ENCODE peak calls at places on chromosomes 2 and 18, in seven cellular contexts. One of them, this sample, is unnamed. For H3K4me1, the result is how much of the 10 kb centered on the place peaks cover.

GRCh38 chr2:60677376-60677775 is 78.7 kb upstream of the PAPOLG start:
- DNase-seq in left ventricle myocardium inferior: no peak
- DNase-seq in CD8-positive, alpha-beta memory T cell: no peak
- DNase-seq in right cardiac atrium: no peak
- DNase-seq in cardiac muscle cell: no peak
- DNase-seq in body of pancreas: peak
- DNase-seq in upper lobe of right lung: no peak
- DNase-seq in this sample: no peak

GRCh38 chr2:42957109-42958035 is 165.0 kb upstream of the HAAO start:
- DNase-seq in upper lobe of right lung: no peak
- DNase-seq in body of pancreas: no peak
- DNase-seq in right cardiac atrium: no peak
- DNase-seq in cardiac muscle cell: peak
- DNase-seq in CD8-positive, alpha-beta memory T cell: no peak
- DNase-seq in left ventricle myocardium inferior: no peak
- DNase-seq in this sample: no peak

GRCh38 chr2:217695033-217695520 is 307.7 kb downstream of the TNS1 start:
- DNase-seq in CD8-positive, alpha-beta memory T cell: no peak
- DNase-seq in left ventricle myocardium inferior: no peak
- DNase-seq in right cardiac atrium: no peak
- DNase-seq in cardiac muscle cell: peak
- DNase-seq in upper lobe of right lung: no peak
- DNase-seq in body of pancreas: no peak
- DNase-seq in this sample: no peak

GRCh38 chr2:109607766-109608165 is 6.0 kb downstream of the SEPTIN10 start:
- DNase-seq in right cardiac atrium: no peak
- DNase-seq in CD8-positive, alpha-beta memory T cell: no peak
- DNase-seq in body of pancreas: no peak
- DNase-seq in upper lobe of right lung: no peak
- DNase-seq in cardiac muscle cell: peak
- DNase-seq in left ventricle myocardium inferior: no peak
- DNase-seq in this sample: no peak

GRCh38 chr2:100733344-100734187 is 86.4 kb upstream of the NPAS2 start:
- DNase-seq in body of pancreas: peak
- DNase-seq in CD8-positive, alpha-beta memory T cell: no peak
- DNase-seq in left ventricle myocardium inferior: peak
- DNase-seq in right cardiac atrium: peak
- DNase-seq in cardiac muscle cell: peak
- DNase-seq in upper lobe of right lung: peak
- DNase-seq in this sample: no peak

GRCh38 chr18:59799383-59800015 is 100.3 kb upstream of the PMAIP1 start:
- DNase-seq in upper lobe of right lung: no peak
- DNase-seq in body of pancreas: no peak
- DNase-seq in left ventricle myocardium inferior: no peak
- DNase-seq in CD8-positive, alpha-beta memory T cell: no peak
- DNase-seq in right cardiac atrium: no peak
- DNase-seq in cardiac muscle cell: peak
- DNase-seq in this sample: no peak

GRCh38 chr18:78719821-78720220 is 259.8 kb upstream of the SALL3 start:
- DNase-seq in right cardiac atrium: no peak
- DNase-seq in CD8-positive, alpha-beta memory T cell: no peak
- DNase-seq in upper lobe of right lung: peak
- DNase-seq in cardiac muscle cell: no peak
- DNase-seq in body of pancreas: no peak
- DNase-seq in left ventricle myocardium inferior: no peak
- DNase-seq in this sample: no peak

GRCh38 chr2:208077286-208077685 is 47.0 kb downstream of the CRYGD start:
- DNase-seq in right cardiac atrium: no peak
- DNase-seq in body of pancreas: no peak
- DNase-seq in left ventricle myocardium inferior: no peak
- DNase-seq in cardiac muscle cell: peak
- DNase-seq in upper lobe of right lung: no peak
- DNase-seq in CD8-positive, alpha-beta memory T cell: no peak
- DNase-seq in this sample: no peak

GRCh38 chr2:170965446-170966225 is 36.6 kb downstream of the GORASP2 start:
- DNase-seq in right cardiac atrium: no peak
- DNase-seq in CD8-positive, alpha-beta memory T cell: no peak
- DNase-seq in cardiac muscle cell: no peak
- DNase-seq in body of pancreas: no peak
- DNase-seq in upper lobe of right lung: no peak
- DNase-seq in left ventricle myocardium inferior: no peak
- DNase-seq in this sample: no peak

GRCh38 chr2:20868377-20868776 is 45.5 kb upstream of the LDAH start:
- DNase-seq in upper lobe of right lung: no peak
- DNase-seq in right cardiac atrium: no peak
- DNase-seq in CD8-positive, alpha-beta memory T cell: peak
- DNase-seq in body of pancreas: no peak
- DNase-seq in left ventricle myocardium inferior: no peak
- DNase-seq in cardiac muscle cell: no peak
- DNase-seq in this sample: no peak

GRCh38 chr18:76767954-76768353 is 54.4 kb upstream of the ZNF236 start:
- DNase-seq in body of pancreas: no peak
- DNase-seq in CD8-positive, alpha-beta memory T cell: no peak
- DNase-seq in left ventricle myocardium inferior: no peak
- DNase-seq in upper lobe of right lung: no peak
- DNase-seq in cardiac muscle cell: no peak
- DNase-seq in right cardiac atrium: no peak
- DNase-seq in this sample: no peak

GRCh38 chr2:98487101-98487805 is 42.6 kb downstream of the INPP4A start:
- DNase-seq in right cardiac atrium: no peak
- DNase-seq in CD8-positive, alpha-beta memory T cell: no peak
- DNase-seq in body of pancreas: no peak
- DNase-seq in upper lobe of right lung: no peak
- DNase-seq in cardiac muscle cell: no peak
- DNase-seq in left ventricle myocardium inferior: no peak
- DNase-seq in this sample: no peak

GRCh38 chr2:118239284-118239683 is 151.0 kb downstream of the INSIG2 start:
- DNase-seq in upper lobe of right lung: no peak
- DNase-seq in CD8-positive, alpha-beta memory T cell: no peak
- DNase-seq in left ventricle myocardium inferior: no peak
- DNase-seq in right cardiac atrium: no peak
- DNase-seq in cardiac muscle cell: no peak
- DNase-seq in body of pancreas: no peak
- DNase-seq in this sample: no peak

GRCh38 chr18:55142413-55142812 is 183.2 kb upstream of the CCDC68 start:
- DNase-seq in body of pancreas: no peak
- DNase-seq in right cardiac atrium: no peak
- DNase-seq in upper lobe of right lung: no peak
- DNase-seq in cardiac muscle cell: no peak
- DNase-seq in CD8-positive, alpha-beta memory T cell: no peak
- DNase-seq in left ventricle myocardium inferior: no peak
- DNase-seq in this sample: no peak

GRCh38 chr2:26770986-26771586 is 7.0 kb downstream of the SLC35F6 start:
- DNase-seq in CD8-positive, alpha-beta memory T cell: peak
- DNase-seq in body of pancreas: peak
- DNase-seq in left ventricle myocardium inferior: peak
- DNase-seq in cardiac muscle cell: peak
- DNase-seq in right cardiac atrium: peak
- DNase-seq in upper lobe of right lung: no peak
- DNase-seq in this sample: peak

GRCh38 chr2:159449504-159450124 is 163.1 kb upstream of the WDSUB1 start:
- DNase-seq in CD8-positive, alpha-beta memory T cell: no peak
- DNase-seq in body of pancreas: no peak
- DNase-seq in left ventricle myocardium inferior: no peak
- DNase-seq in right cardiac atrium: no peak
- DNase-seq in upper lobe of right lung: no peak
- DNase-seq in cardiac muscle cell: no peak
- DNase-seq in this sample: no peak

GRCh38 chr2:140376686-140377085 is 1596.5 kb upstream of the NXPH2 start:
- DNase-seq in upper lobe of right lung: no peak
- DNase-seq in body of pancreas: no peak
- DNase-seq in cardiac muscle cell: no peak
- DNase-seq in left ventricle myocardium inferior: no peak
- DNase-seq in CD8-positive, alpha-beta memory T cell: no peak
- DNase-seq in right cardiac atrium: no peak
- DNase-seq in this sample: no peak

GRCh38 chr2:196131949-196132925 is 39.1 kb downstream of the STK17B start:
- DNase-seq in CD8-positive, alpha-beta memory T cell: no peak
- DNase-seq in body of pancreas: no peak
- DNase-seq in cardiac muscle cell: peak
- DNase-seq in upper lobe of right lung: no peak
- DNase-seq in left ventricle myocardium inferior: no peak
- DNase-seq in right cardiac atrium: no peak
- DNase-seq in this sample: no peak

GRCh38 chr2:241314181-241314932 is 1.1 kb downstream of the HDLBP start:
- DNase-seq in right cardiac atrium: no peak
- DNase-seq in CD8-positive, alpha-beta memory T cell: no peak
- DNase-seq in upper lobe of right lung: no peak
- DNase-seq in cardiac muscle cell: peak
- DNase-seq in left ventricle myocardium inferior: no peak
- DNase-seq in body of pancreas: no peak
- DNase-seq in this sample: no peak

GRCh38 chr18:12306752-12307151 is 1.3 kb upstream of the TUBB6 start:
- DNase-seq in cardiac muscle cell: no peak
- DNase-seq in left ventricle myocardium inferior: no peak
- DNase-seq in CD8-positive, alpha-beta memory T cell: no peak
- DNase-seq in upper lobe of right lung: no peak
- DNase-seq in body of pancreas: no peak
- DNase-seq in right cardiac atrium: no peak
- DNase-seq in this sample: no peak
- H3K4me1 ChIP-seq in cardiac muscle cell: under half
- H3K4me1 ChIP-seq in left ventricle myocardium inferior: under half
- H3K4me1 ChIP-seq in CD8-positive, alpha-beta memory T cell: under half
- H3K4me1 ChIP-seq in upper lobe of right lung: under half
- H3K4me1 ChIP-seq in body of pancreas: under half
- H3K4me1 ChIP-seq in right cardiac atrium: under half
- H3K4me1 ChIP-seq in this sample: under half

GRCh38 chr18:74800098-74800497 is 202.4 kb downstream of the ZNF407 start:
- DNase-seq in upper lobe of right lung: no peak
- DNase-seq in left ventricle myocardium inferior: no peak
- DNase-seq in body of pancreas: no peak
- DNase-seq in cardiac muscle cell: no peak
- DNase-seq in right cardiac atrium: no peak
- DNase-seq in CD8-positive, alpha-beta memory T cell: no peak
- DNase-seq in this sample: no peak
- H3K4me3 ChIP-seq in upper lobe of right lung: no peak
- H3K4me3 ChIP-seq in left ventricle myocardium inferior: no peak
- H3K4me3 ChIP-seq in body of pancreas: no peak
- H3K4me3 ChIP-seq in cardiac muscle cell: no peak
- H3K4me3 ChIP-seq in right cardiac atrium: no peak
- H3K4me3 ChIP-seq in CD8-positive, alpha-beta memory T cell: no peak
- H3K4me3 ChIP-seq in this sample: no peak

GRCh38 chr2:174282449-174282848 is 34.1 kb upstream of the OLA1 start:
- DNase-seq in right cardiac atrium: no peak
- DNase-seq in left ventricle myocardium inferior: no peak
- DNase-seq in body of pancreas: peak
- DNase-seq in upper lobe of right lung: no peak
- DNase-seq in cardiac muscle cell: no peak
- DNase-seq in CD8-positive, alpha-beta memory T cell: no peak
- DNase-seq in this sample: no peak

GRCh38 chr2:174280596-174280995 is 32.3 kb upstream of the OLA1 start:
- DNase-seq in right cardiac atrium: no peak
- DNase-seq in upper lobe of right lung: no peak
- DNase-seq in CD8-positive, alpha-beta memory T cell: no peak
- DNase-seq in left ventricle myocardium inferior: no peak
- DNase-seq in cardiac muscle cell: no peak
- DNase-seq in body of pancreas: no peak
- DNase-seq in this sample: no peak

DNA sequence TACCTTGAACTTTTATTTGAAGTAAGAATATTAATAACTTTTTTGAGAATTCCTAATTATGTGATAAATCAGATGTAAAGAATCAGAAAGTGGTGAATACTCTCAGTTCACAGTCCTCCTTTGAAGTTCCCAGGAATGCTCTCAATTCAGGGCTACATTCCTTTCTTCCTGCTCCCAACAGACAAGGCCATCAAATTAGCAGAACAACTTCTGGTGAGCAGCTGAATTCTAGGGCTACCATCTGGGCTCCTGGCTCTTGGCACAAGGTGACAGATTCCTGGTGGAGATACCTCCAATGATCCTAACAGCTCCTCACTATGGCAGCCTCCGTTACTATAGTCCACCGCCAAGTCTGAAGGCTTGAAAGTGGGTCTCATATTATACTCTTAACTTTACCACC is 37.8 kb upstream of the OLA1 start:
- DNase-seq in CD8-positive, alpha-beta memory T cell: no peak
- DNase-seq in upper lobe of right lung: no peak
- DNase-seq in left ventricle myocardium inferior: no peak
- DNase-seq in cardiac muscle cell: no peak
- DNase-seq in body of pancreas: no peak
- DNase-seq in right cardiac atrium: no peak
- DNase-seq in this sample: no peak
- H3K4me1 ChIP-seq in CD8-positive, alpha-beta memory T cell: under half
- H3K4me1 ChIP-seq in upper lobe of right lung: under half
- H3K4me1 ChIP-seq in left ventricle myocardium inferior: under half
- H3K4me1 ChIP-seq in cardiac muscle cell: under half
- H3K4me1 ChIP-seq in body of pancreas: under half
- H3K4me1 ChIP-seq in right cardiac atrium: under half
- H3K4me1 ChIP-seq in this sample: under half

DNA sequence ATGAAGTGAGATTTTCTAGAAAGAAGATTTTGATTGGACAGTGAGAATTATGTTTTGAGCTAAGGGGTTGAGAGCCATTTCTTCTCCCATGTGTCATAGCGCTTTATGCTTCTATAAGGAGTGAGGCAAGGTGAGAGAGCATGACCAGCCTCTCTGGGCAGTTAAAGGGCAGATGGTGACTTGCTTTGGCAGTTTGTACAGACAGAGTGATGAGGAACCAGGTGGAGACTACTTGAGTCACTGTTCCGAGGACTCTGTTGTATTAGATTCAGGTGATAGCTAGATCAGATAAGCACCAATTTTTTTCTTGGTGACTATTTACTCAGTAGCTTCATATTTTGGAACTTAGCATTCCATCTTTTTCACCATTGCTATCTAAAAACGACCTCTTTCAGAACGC is 4.5 kb downstream of the CRIM1 start:
- DNase-seq in left ventricle myocardium inferior: no peak
- DNase-seq in upper lobe of right lung: no peak
- DNase-seq in body of pancreas: no peak
- DNase-seq in cardiac muscle cell: no peak
- DNase-seq in right cardiac atrium: no peak
- DNase-seq in CD8-positive, alpha-beta memory T cell: no peak
- DNase-seq in this sample: no peak
- H3K4me3 ChIP-seq in left ventricle myocardium inferior: no peak
- H3K4me3 ChIP-seq in upper lobe of right lung: no peak
- H3K4me3 ChIP-seq in body of pancreas: no peak
- H3K4me3 ChIP-seq in cardiac muscle cell: no peak
- H3K4me3 ChIP-seq in right cardiac atrium: no peak
- H3K4me3 ChIP-seq in CD8-positive, alpha-beta memory T cell: no peak
- H3K4me3 ChIP-seq in this sample: no peak

GRCh38 chr2:62663443-62663842 is 42.1 kb upstream of the EHBP1 start:
- DNase-seq in cardiac muscle cell: peak
- DNase-seq in body of pancreas: no peak
- DNase-seq in right cardiac atrium: no peak
- DNase-seq in CD8-positive, alpha-beta memory T cell: no peak
- DNase-seq in left ventricle myocardium inferior: no peak
- DNase-seq in upper lobe of right lung: no peak
- DNase-seq in this sample: no peak
- H3K4me1 ChIP-seq in cardiac muscle cell: under half
- H3K4me1 ChIP-seq in body of pancreas: under half
- H3K4me1 ChIP-seq in right cardiac atrium: under half
- H3K4me1 ChIP-seq in CD8-positive, alpha-beta memory T cell: under half
- H3K4me1 ChIP-seq in left ventricle myocardium inferior: under half
- H3K4me1 ChIP-seq in upper lobe of right lung: under half
- H3K4me1 ChIP-seq in this sample: under half

GRCh38 chr2:88844960-88845359 is 153.5 kb downstream of the RPIA start:
- DNase-seq in upper lobe of right lung: no peak
- DNase-seq in CD8-positive, alpha-beta memory T cell: no peak
- DNase-seq in cardiac muscle cell: no peak
- DNase-seq in right cardiac atrium: no peak
- DNase-seq in left ventricle myocardium inferior: no peak
- DNase-seq in body of pancreas: no peak
- DNase-seq in this sample: no peak
- H3K4me3 ChIP-seq in upper lobe of right lung: no peak
- H3K4me3 ChIP-seq in CD8-positive, alpha-beta memory T cell: no peak
- H3K4me3 ChIP-seq in cardiac muscle cell: no peak
- H3K4me3 ChIP-seq in right cardiac atrium: no peak
- H3K4me3 ChIP-seq in left ventricle myocardium inferior: no peak
- H3K4me3 ChIP-seq in body of pancreas: no peak
- H3K4me3 ChIP-seq in this sample: no peak